ENCODE peak calls at places on chromosomes 13 and 19, in five cellular contexts. S is effector CD4-positive, alpha-beta T cell; Q is mucosa of descending colon; B is fibroblast of mammary gland; E is left ventricle myocardium superior. H is an unnamed sample.

GRCh38 chr13:113990321-113990837 is 16.5 kb upstream of the C13orf46 start:
- DNase-seq in S (no peak), Q (peak; percentile 17), B (no peak), E (no peak), H (peak; percentile 34)

GRCh38 chr13:48827709-48828108 is 148.0 kb upstream of the FNDC3A start:
- DNase-seq in S (no peak), Q (no peak), B (no peak), E (no peak), H (no peak)

GRCh38 chr13:21427741-21428140 is 31.4 kb downstream of the ZDHHC20 start:
- DNase-seq in S (no peak), Q (no peak), B (no peak), E (no peak), H (no peak)

GRCh38 chr19:1156305-1156801 is 17.7 kb downstream of the SBNO2 start:
- DNase-seq in S (no peak), Q (no peak), B (peak; percentile 64), E (no peak), H (peak; percentile 79)

GRCh38 chr13:67273001-67273400 is 42.9 kb upstream of the PCDH9 start:
- DNase-seq in S (no peak), Q (no peak), B (peak; percentile 61), E (no peak), H (no peak)

GRCh38 chr13:27038323-27038722 is 133.3 kb downstream of the USP12 start:
- DNase-seq in S (no peak), Q (no peak), B (peak; percentile 67), E (no peak), H (no peak)

GRCh38 chr19:44925114-44925891 is 10.9 kb downstream of the APOC1 start:
- DNase-seq in S (no peak), Q (peak; percentile 70), B (peak; percentile 84), E (peak; percentile 84), H (peak; percentile 95)

GRCh38 chr19:5738423-5738822 is 18.0 kb downstream of the CATSPERD start:
- DNase-seq in S (no peak), Q (no peak), B (peak; percentile 11), E (no peak), H (peak; percentile 77)

GRCh38 chr19:16153582-16154336 is 10.3 kb downstream of the HSH2D start:
- DNase-seq in S (no peak), Q (no peak), B (no peak), E (no peak), H (no peak)

GRCh38 chr13:110869805-110870706 is 44.8 kb downstream of the ANKRD10 start:
- DNase-seq in S (no peak), Q (peak; percentile 59), B (peak; percentile 100), E (peak; percentile 71), H (peak; percentile 95)

GRCh38 chr13:98105929-98106336 is 37.0 kb upstream of the FARP1 start:
- DNase-seq in S (no peak), Q (no peak), B (no peak), E (no peak), H (no peak)

GRCh38 chr13:100514788-100515409 is 73.7 kb downstream of the GGACT start:
- DNase-seq in S (peak; percentile 59), Q (peak; percentile 85), B (peak; percentile 76), E (peak; percentile 87), H (peak; percentile 89)

GRCh38 chr13:48235100-48235813 is 2.3 kb downstream of the ITM2B start:
- DNase-seq in S (no peak), Q (no peak), B (no peak), E (peak; percentile 48), H (no peak)

GRCh38 chr13:36090592-36090991 is 40.6 kb downstream of the DCLK1 start:
- DNase-seq in S (no peak), Q (no peak), B (peak; percentile 93), E (no peak), H (no peak)

GRCh38 chr19:29841209-29841558 is 29.4 kb downstream of the CCNE1 start:
- DNase-seq in S (no peak), Q (no peak), B (no peak), E (no peak), H (no peak)

GRCh38 chr13:93080587-93080986 is 146.0 kb upstream of the GPC6 start:
- DNase-seq in S (no peak), Q (no peak), B (no peak), E (no peak), H (no peak)

GRCh38 chr19:9883231-9883758 is 48.2 kb downstream of the PIN1 start:
- DNase-seq in S (no peak), Q (no peak), B (no peak), E (no peak), H (no peak)

GRCh38 chr13:73757471-73758233 is 376.6 kb downstream of the KLF12 start:
- DNase-seq in S (no peak), Q (no peak), B (peak; percentile 30), E (no peak), H (no peak)

GRCh38 chr19:17579523-17580244 is 24.2 kb downstream of the COLGALT1 start:
- DNase-seq in S (no peak), Q (peak; percentile 87), B (peak; percentile 72), E (peak; percentile 70), H (peak; percentile 72)

GRCh38 chr13:28059214-28059613 is 41.2 kb downstream of the FLT3 start:
- DNase-seq in S (peak; percentile 17), Q (peak; percentile 51), B (peak; percentile 38), E (no peak), H (no peak)

GRCh38 chr19:9724157-9724556 is 44.4 kb downstream of the ZNF846 start:
- DNase-seq in S (no peak), Q (no peak), B (no peak), E (no peak), H (no peak)

GRCh38 chr19:47107953-47108746 is 5.4 kb downstream of the ZC3H4 start:
- DNase-seq in S (no peak), Q (no peak), B (peak; percentile 49), E (no peak), H (no peak)

GRCh38 chr13:45468676-45469075 is 3.9 kb downstream of the COG3 start:
- DNase-seq in S (no peak), Q (no peak), B (no peak), E (no peak), H (no peak)